ENCODE peak calls at places on chromosomes 5 and 9, in five cellular contexts. H is heart left ventricle, S is IMR-90, B is SK-N-SH, V is astrocyte of the spinal cord. C is an unnamed sample.

GRCh38 chr5:124372457-124372856 is 374.0 kb downstream of the ZNF608 start:
- DNase-seq in B (no peak), H (no peak), V (no peak), S (no peak), C (no peak)

GRCh38 chr5:96014395-96014794 is 52.7 kb upstream of the ELL2 start:
- DNase-seq in S (no peak), H (no peak), B (no peak), V (no peak), C (no peak)

GRCh38 chr5:173394701-173395100 is 66.5 kb upstream of the STC2 start:
- DNase-seq in B (no peak), V (no peak), S (peak), H (no peak), C (no peak)

GRCh38 chr9:107755267-107755666 is 265.7 kb upstream of the KLF4 start:
- DNase-seq in V (peak), H (no peak), S (peak), B (no peak), C (peak)

GRCh38 chr9:134945509-134946275 is 28.0 kb upstream of the FCN1 start:
- DNase-seq in S (no peak), V (no peak), H (no peak), B (no peak), C (no peak)

GRCh38 chr5:123297866-123298265 is 125.3 kb downstream of the CEP120 start:
- DNase-seq in B (no peak), V (peak), S (peak), H (no peak), C (no peak)

GRCh38 chr9:114114364-114114763 is 15.3 kb upstream of the KIF12 start:
- DNase-seq in S (peak), H (no peak), V (no peak), B (no peak), C (no peak)

GRCh38 chr9:105093685-105094084 is 150.8 kb upstream of the SLC44A1 start:
- DNase-seq in V (no peak), S (no peak), H (no peak), B (no peak), C (no peak)

GRCh38 chr5:43192558-43193170 is 639 bp downstream of the NIM1K start:
- DNase-seq in B (peak), H (no peak), V (peak), S (peak), C (peak)

GRCh38 chr5:83551826-83552225 is 80.3 kb downstream of the VCAN start:
- DNase-seq in S (peak), H (no peak), V (no peak), B (no peak), C (peak)

GRCh38 chr9:114416290-114416689 is 28.5 kb upstream of the AKNA start:
- DNase-seq in V (no peak), H (no peak), S (no peak), B (no peak), C (peak)

GRCh38 chr9:128370367-128370751 is 815 bp upstream of the URM1 start:
- DNase-seq in S (no peak), V (no peak), B (no peak), H (no peak), C (peak)

GRCh38 chr5:56155992-56156584 is 77.0 kb downstream of the ANKRD55 start:
- DNase-seq in S (no peak), H (peak), V (no peak), B (no peak), C (no peak)

GRCh38 chr9:73050062-73050814 is 97.4 kb upstream of the ALDH1A1 start:
- DNase-seq in H (no peak), B (no peak), S (peak), V (peak), C (peak)

GRCh38 chr5:15682566-15682965 is 182.6 kb downstream of the FBXL7 start:
- DNase-seq in V (no peak), B (no peak), S (no peak), H (no peak), C (no peak)

GRCh38 chr9:16352791-16353401 is 517.6 kb downstream of the BNC2 start:
- DNase-seq in B (no peak), H (no peak), S (peak), V (no peak), C (peak)

GRCh38 chr5:14165375-14166091 is 22.4 kb downstream of the TRIO start:
- DNase-seq in B (no peak), V (peak), S (peak), H (no peak), C (peak)

GRCh38 chr9:36479086-36479485 is 79.0 kb upstream of the RNF38 start:
- DNase-seq in H (no peak), S (no peak), B (no peak), V (no peak), C (no peak)

GRCh38 chr5:16082053-16082452 is 97.5 kb downstream of the MARCHF11 start:
- DNase-seq in H (no peak), B (no peak), V (no peak), S (no peak), C (no peak)

GRCh38 chr5:10432059-10433008 is 9.3 kb upstream of the ROPN1L start:
- DNase-seq in V (no peak), B (no peak), H (no peak), S (no peak), C (no peak)

GRCh38 chr5:151958111-151958510 is 33.5 kb upstream of the GLRA1 start:
- DNase-seq in V (no peak), S (no peak), H (no peak), B (no peak), C (no peak)

GRCh38 chr5:103307470-103307869 is 48.9 kb downstream of the MACIR start:
- DNase-seq in H (no peak), V (no peak), B (no peak), S (no peak), C (no peak)

GRCh38 chr5:181234116-181234454 is 9.6 kb downstream of the RACK1 start:
- DNase-seq in B (peak), H (no peak), V (no peak), S (no peak), C (no peak)

GRCh38 chr5:73705364-73705763 is 79.4 kb downstream of the ARHGEF28 start:
- DNase-seq in S (no peak), V (no peak), B (no peak), H (no peak), C (no peak)

GRCh38 chr5:177595991-177596774 is 3.7 kb upstream of the B4GALT7 start:
- DNase-seq in H (no peak), S (no peak), B (no peak), V (no peak), C (no peak)

GRCh38 chr5:132427285-132428146 is 58.0 kb downstream of the SLC22A5 start:
- DNase-seq in B (peak), S (no peak), V (no peak), H (no peak), C (no peak)

GRCh38 chr9:89674667-89675402 is 70.0 kb downstream of the GADD45G start:
- DNase-seq in H (no peak), S (no peak), B (peak), V (no peak), C (no peak)

GRCh38 chr5:58201922-58202648 is 257.8 kb downstream of the PLK2 start:
- DNase-seq in H (no peak), B (no peak), S (no peak), V (peak), C (no peak)

GRCh38 chr9:116101516-116101915 is 52.1 kb upstream of the PAPPA start:
- DNase-seq in B (no peak), S (peak), H (no peak), V (peak), C (peak)

GRCh38 chr5:77015938-77016569 is 14.2 kb upstream of the AGGF1 start:
- DNase-seq in B (no peak), V (peak), H (no peak), S (peak), C (peak)

GRCh38 chr9:20319641-20320337 is 302.5 kb downstream of the MLLT3 start:
- DNase-seq in V (peak), S (peak), B (no peak), H (no peak), C (peak)

GRCh38 chr5:88279584-88279983 is 10.9 kb upstream of the TMEM161B start:
- DNase-seq in B (no peak), H (no peak), S (peak), V (no peak), C (no peak)

DNA sequence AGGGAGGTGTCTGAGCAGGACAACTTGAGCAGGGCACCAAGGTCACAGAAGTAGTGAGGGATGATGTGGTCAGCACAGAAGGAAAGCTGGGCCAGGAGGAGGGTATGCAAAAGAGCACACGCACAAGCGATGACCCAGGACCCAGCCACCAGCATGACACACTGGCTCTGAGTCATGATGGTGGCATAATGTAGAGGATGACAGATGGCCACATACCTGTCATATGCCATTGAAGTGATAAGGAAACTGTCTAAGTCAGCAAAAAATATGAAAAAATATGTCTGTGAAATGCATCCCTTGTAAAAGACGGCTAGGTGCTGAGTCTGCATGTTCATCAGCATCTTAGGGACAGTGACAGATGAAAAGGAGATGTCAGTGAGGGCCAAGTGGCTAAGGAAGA is 380 bp downstream of the OR1J1 start:
- DNase-seq in S (no peak), B (no peak), V (no peak), H (no peak), C (no peak)
- H3K4me3 ChIP-seq in S (no peak), B (no peak), V (no peak), H (no peak), C (no peak)

GRCh38 chr9:112831969-112832368 is 58.7 kb downstream of the SLC46A2 start:
- DNase-seq in B (no peak), V (no peak), S (no peak), H (no peak), C (no peak)

GRCh38 chr9:112833081-112833480 is 57.6 kb downstream of the SLC46A2 start:
- DNase-seq in V (no peak), B (no peak), H (no peak), S (no peak), C (no peak)

GRCh38 chr9:112836394-112836793 is 54.3 kb downstream of the SLC46A2 start:
- DNase-seq in V (no peak), H (no peak), S (no peak), B (no peak), C (no peak)

GRCh38 chr9:112831281-112831851 is 59.3 kb downstream of the SLC46A2 start:
- DNase-seq in S (no peak), B (no peak), H (peak), V (peak), C (no peak)
- TF ChIP-seq CTCF in S (no peak), B (no peak), H (no peak), V (no peak), C (no peak)

DNA sequence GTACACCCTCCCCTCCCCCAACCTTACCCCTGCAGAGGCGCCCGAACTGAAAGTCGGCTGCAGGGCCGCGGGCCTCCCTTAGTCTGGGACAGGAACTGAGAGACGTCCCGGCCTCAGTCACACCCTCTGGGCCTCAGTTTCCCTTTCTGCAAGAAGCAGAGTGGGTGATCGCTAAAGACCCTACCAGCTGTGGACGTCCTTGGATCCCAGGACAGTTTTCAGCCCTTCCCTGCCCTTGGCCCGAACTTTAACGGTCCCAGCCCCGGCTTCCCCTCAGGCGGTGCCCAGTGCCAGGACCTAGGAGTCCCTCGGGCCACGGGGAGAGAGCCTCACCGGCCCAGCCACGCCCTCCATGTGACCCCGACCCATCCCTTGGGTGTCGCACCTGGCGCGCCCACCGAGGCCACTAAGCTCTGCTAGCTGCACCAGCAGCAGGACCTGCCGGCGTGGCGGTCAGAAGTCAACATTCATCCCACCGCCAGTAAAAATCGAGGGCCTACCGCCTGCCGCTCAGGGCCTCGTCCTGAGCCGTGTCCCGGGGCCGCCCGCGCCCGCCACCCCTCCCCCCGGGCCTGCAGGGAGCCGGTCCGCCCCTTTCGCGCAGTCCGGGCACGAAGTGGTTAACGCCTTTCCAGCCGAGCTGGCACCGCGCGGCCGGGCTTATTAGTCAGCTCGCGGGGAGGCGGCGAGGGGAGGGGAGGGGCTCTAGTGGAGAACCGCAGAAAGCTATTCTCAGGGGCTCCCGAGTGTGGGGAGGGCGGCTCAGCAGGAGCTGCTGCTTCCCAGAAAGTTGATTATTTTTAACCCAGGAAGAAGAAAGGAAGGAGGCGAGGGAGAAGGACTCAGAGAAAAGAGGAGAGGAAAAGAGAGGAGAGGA is 124.5 kb downstream of the C9orf50 start:
- DNase-seq in S (peak), B (peak), V (peak), H (peak), C (peak)
- H3K4me3 ChIP-seq in S (peak), B (peak), V (peak), H (peak), C (peak)

GRCh38 chr9:79567671-79568098 is 4.1 kb upstream of the TLE4 start:
- DNase-seq in H (no peak), B (no peak), V (no peak), S (no peak), C (no peak)
- TF ChIP-seq CTCF in H (no peak), B (no peak), V (no peak), S (no peak), C (peak)

GRCh38 chr5:8829322-8830029 is 716.4 kb downstream of the SEMA5A start:
- DNase-seq in H (no peak), S (peak), B (no peak), V (peak), C (peak)
- H3K4me3 ChIP-seq in H (no peak), S (no peak), B (peak), V (no peak), C (no peak)

DNA sequence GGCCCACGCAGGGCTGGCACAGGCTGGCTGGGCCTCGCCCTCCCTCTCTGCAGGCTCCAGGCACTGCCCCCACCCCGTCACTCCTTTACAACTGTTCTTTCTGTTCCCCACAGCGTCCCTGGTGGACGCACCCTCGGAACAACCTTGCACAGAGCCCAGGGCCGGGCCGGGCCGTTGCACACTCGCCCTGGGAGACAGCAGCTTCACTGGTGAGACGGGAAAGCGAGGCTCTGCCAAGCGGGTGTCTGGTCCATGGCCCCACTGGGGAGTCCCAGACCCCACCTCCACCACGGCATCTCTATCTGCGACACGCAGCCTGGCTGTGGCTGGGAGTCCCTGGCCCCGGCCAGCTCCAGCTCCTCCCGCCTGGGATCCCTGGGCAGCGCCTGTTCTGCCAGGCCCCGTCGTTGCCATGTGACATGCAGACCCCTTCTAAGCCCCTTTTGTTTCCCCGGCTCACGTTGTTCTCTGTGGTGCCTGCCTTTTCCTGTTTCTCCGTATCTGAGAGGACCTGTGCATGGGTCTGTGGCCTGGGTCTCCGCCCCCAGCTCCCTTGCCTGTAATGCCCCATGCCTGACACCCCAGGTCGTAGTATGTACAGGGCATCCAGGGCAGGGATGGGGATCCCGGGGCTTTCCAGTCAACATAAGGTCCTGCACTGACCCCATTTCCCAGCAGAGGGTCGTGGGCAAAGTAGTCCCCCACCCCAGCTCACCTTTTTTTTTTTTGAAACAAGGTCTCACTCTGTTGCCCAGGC is 18.6 kb upstream of the QSOX2 start:
- DNase-seq in B (no peak), V (no peak), H (no peak), S (no peak), C (no peak)
- TF ChIP-seq CTCF in B (no peak), V (peak), H (no peak), S (no peak), C (peak)

GRCh38 chr5:36607114-36607561 is 732 bp downstream of the SLC1A3 start:
- DNase-seq in S (peak), H (peak), V (peak), B (no peak), C (peak)
- H3K4me3 ChIP-seq in S (peak), H (peak), V (peak), B (peak), C (peak)